ENCODE peak calls at places on chromosomes 2 and 18, in five cellular contexts. L is HCT116, S is K562, I is HepG2, G is GM12878. Q is an unnamed sample.

GRCh38 chr2:41782306-41783158 is 265.3 kb upstream of the PKDCC start:
- DNase-seq in G (peak), I (peak), L (peak), S (peak), Q (peak)

GRCh38 chr2:239002960-239003932 is 155.4 kb downstream of the TWIST2 start:
- DNase-seq in G (no peak), S (no peak), I (no peak), L (no peak), Q (no peak)

GRCh38 chr2:136238214-136238551 is 120.2 kb upstream of the CXCR4 start:
- DNase-seq in S (no peak), I (no peak), L (no peak), G (no peak), Q (no peak)

GRCh38 chr2:71277536-71278103 is 50.7 kb upstream of the PAIP2B start:
- DNase-seq in L (peak), S (peak), I (peak), G (no peak), Q (peak)

GRCh38 chr2:52391576-52391975 is 1359.6 kb upstream of the NRXN1 start:
- DNase-seq in I (no peak), L (no peak), S (no peak), G (no peak), Q (no peak)

GRCh38 chr2:181157326-181157725 is 176.9 kb downstream of the UBE2E3 start:
- DNase-seq in G (no peak), S (no peak), I (no peak), L (no peak), Q (no peak)

GRCh38 chr2:119252186-119253113 is 28.8 kb downstream of the STEAP3 start:
- DNase-seq in L (peak), I (no peak), G (no peak), S (no peak), Q (no peak)

GRCh38 chr2:206260427-206261012 is 13.9 kb upstream of the ZDBF2 start:
- DNase-seq in I (peak), L (no peak), S (peak), G (no peak), Q (peak)

GRCh38 chr2:229815342-229815741 is 101.0 kb upstream of the DNER start:
- DNase-seq in S (no peak), L (no peak), G (no peak), I (no peak), Q (no peak)

GRCh38 chr2:172207916-172208315 is 105.2 kb upstream of the DLX2 start:
- DNase-seq in I (no peak), S (no peak), L (no peak), G (no peak), Q (no peak)

GRCh38 chr2:16537347-16537746 is 128.3 kb downstream of the CYRIA start:
- DNase-seq in I (no peak), G (no peak), S (no peak), L (no peak), Q (no peak)

GRCh38 chr2:67649331-67650071 is 252.4 kb downstream of the ETAA1 start:
- DNase-seq in S (no peak), G (no peak), I (no peak), L (no peak), Q (peak)

GRCh38 chr2:60441791-60442190 is 111.7 kb downstream of the BCL11A start:
- DNase-seq in S (no peak), G (no peak), I (no peak), L (no peak), Q (no peak)

GRCh38 chr18:75052475-75052874 is 156.5 kb downstream of the PTGR3 start:
- DNase-seq in L (no peak), G (no peak), I (no peak), S (no peak), Q (no peak)

GRCh38 chr2:238389985-238390682 is 36.6 kb upstream of the ASB1 start:
- DNase-seq in G (no peak), S (no peak), L (no peak), I (no peak), Q (no peak)

DNA sequence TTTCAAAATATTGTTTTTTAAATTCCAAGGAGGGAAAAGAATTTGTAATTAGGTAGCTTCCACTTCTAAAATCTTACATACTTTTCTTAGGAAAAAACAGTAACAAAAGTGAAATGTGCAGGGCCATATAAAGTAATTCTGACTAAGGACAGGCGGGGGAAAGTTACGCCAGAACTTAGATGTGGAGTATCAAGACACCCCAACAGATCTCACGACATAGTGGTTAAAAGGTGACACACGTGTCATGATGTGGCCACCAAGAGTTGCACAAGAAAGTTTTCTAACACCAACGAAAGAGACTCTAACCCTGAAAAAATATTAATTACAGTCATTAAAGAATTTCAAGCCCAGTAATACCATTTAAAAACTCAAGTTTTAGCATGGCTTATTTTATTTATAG is 51.0 kb downstream of the KIDINS220 start:
- DNase-seq in L (no peak), S (no peak), G (no peak), I (no peak), Q (no peak)
- TF ChIP-seq ZBTB33 in L (no peak), S (no peak), G (no peak), I (no peak), Q (no peak)

GRCh38 chr2:37601569-37601968 is 69.9 kb downstream of the CDC42EP3 start:
- DNase-seq in L (no peak), I (no peak), G (no peak), S (no peak), Q (no peak)
- TF ChIP-seq ZBTB33 in L (no peak), I (no peak), G (no peak), S (no peak), Q (no peak)

GRCh38 chr2:176445831-176446433 is 176.7 kb downstream of the MTX2 start:
- DNase-seq in L (no peak), S (no peak), I (peak), G (no peak), Q (no peak)
- TF ChIP-seq ZBTB33 in L (no peak), S (no peak), I (no peak), G (no peak), Q (no peak)

DNA sequence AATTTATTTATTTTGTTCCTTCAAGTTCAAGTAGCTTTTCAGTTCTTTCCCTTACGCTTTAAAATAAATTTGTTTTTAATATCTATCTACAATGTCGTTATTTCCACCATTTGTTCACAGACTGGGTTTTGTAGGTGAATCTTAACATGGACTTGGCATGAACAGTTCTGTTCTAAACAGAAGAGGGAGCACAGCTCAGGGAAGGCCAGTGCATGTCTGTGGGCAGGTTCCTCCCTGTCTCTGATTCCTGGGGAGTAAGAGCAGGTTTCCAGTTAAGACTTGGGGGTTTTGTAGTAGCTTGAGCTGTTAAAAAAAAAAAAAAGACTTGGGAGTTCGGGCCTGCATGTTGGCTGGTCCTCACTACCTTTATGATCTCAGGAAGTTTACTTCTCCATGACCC is 11.1 kb downstream of the TTL start:
- DNase-seq in L (no peak), I (no peak), G (no peak), S (no peak), Q (no peak)
- TF ChIP-seq ZBTB33 in L (no peak), I (no peak), G (no peak), S (no peak), Q (no peak)

DNA sequence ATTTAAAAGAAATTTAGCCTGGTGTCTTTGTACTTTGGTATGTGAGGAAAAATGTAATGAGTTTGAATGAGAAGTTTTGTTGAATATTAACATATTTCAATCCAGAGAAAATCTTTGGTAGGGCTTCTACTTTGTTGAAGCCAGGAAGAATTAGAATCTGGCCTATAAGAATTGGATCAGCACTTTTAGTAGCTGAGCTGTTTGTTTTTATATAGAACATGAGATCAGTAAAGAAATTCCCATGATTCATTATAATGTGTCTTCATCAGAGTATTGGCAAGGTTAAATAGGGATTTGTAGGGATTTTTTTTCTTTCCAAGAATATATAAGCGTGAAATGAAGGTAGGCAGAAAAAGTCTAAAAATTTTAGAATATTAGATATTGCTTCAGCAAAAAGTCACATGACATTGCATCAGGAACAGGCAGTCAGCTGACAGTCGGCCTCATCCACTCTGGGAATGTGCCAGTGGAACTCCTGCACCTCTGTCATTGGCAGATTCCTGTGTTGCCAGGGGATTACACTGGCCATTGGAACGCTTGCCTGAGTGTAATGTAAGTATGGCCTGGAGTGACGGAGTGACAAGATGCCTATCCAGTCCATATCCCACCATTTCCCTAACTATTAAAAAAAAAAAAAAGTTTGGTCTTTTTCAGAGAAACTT is 60.6 kb downstream of the SERTAD2 start:
- DNase-seq in G (no peak), I (no peak), S (no peak), L (no peak), Q (no peak)
- TF ChIP-seq ZBTB33 in G (no peak), I (no peak), S (no peak), L (no peak), Q (no peak)

DNA sequence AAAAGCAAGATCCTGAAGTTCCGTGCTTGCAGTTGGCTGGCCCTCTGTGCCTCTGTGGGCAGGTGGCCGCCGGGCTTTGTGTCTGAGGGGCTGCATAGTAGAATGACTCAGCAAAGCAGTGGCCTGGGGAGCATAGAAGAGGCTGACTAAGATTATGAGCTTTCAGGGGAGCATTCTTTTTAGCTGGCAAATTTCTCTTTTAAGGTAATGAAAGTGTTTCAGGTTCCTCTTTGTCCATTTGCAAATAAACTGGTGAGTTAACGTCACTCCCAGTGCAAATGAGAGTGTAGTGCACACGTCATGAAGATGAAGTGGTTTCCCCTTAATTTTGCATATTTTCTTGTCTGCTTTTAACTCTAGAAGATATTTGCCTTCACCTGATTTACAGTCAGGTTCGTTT is 98.6 kb downstream of the BCL2L11 start:
- DNase-seq in L (no peak), I (no peak), G (peak), S (no peak), Q (no peak)
- TF ChIP-seq ZBTB33 in L (no peak), I (no peak), G (no peak), S (no peak), Q (no peak)

GRCh38 chr2:88092773-88093172 is 25.1 kb downstream of the SMYD1 start:
- DNase-seq in S (no peak), L (no peak), G (no peak), I (no peak), Q (no peak)

GRCh38 chr2:88090446-88091283 is 23.0 kb downstream of the SMYD1 start:
- DNase-seq in L (no peak), I (no peak), G (no peak), S (no peak), Q (no peak)

GRCh38 chr2:88088999-88089398 is 21.4 kb downstream of the SMYD1 start:
- DNase-seq in L (no peak), I (no peak), S (no peak), G (no peak), Q (no peak)

GRCh38 chr2:88087763-88088162 is 20.1 kb downstream of the SMYD1 start:
- DNase-seq in S (no peak), G (no peak), L (no peak), I (no peak), Q (no peak)

GRCh38 chr2:88091943-88092342 is 24.3 kb downstream of the SMYD1 start:
- DNase-seq in I (no peak), G (no peak), S (no peak), L (no peak), Q (no peak)
- TF ChIP-seq ZBTB33 in I (no peak), G (no peak), S (no peak), L (no peak), Q (no peak)